ENCODE peak calls at places on chromosomes 3 and 15, in five cellular contexts. M, J, L, B and K are unnamed samples.

GRCh38 chr3:78632925-78633324 is 1134.9 kb downstream of the ROBO1 start:
- DNase-seq in M (no peak), J (no peak), L (no peak), B (no peak), K (no peak)

GRCh38 chr15:53834214-53834613 is 74.8 kb upstream of the WDR72 start:
- DNase-seq in J (no peak), L (no peak), M (no peak), B (no peak), K (no peak)

GRCh38 chr3:37400945-37401344 is 226.6 kb upstream of the LRRFIP2 start:
- DNase-seq in J (no peak), M (no peak), B (peak), L (no peak), K (no peak)

GRCh38 chr3:15498461-15499214 is 22.9 kb downstream of the COLQ start:
- DNase-seq in L (no peak), M (no peak), J (no peak), B (no peak), K (no peak)

GRCh38 chr3:154656496-154656895 is 226.5 kb upstream of the GPR149 start:
- DNase-seq in J (no peak), M (no peak), B (no peak), L (no peak), K (no peak)

GRCh38 chr3:72123908-72124441 is 339.0 kb upstream of the PROK2 start:
- DNase-seq in M (peak), B (peak), J (no peak), L (peak), K (peak)

GRCh38 chr3:130692455-130692854 is 54.2 kb downstream of the PIK3R4 start:
- DNase-seq in J (no peak), M (no peak), L (peak), B (no peak), K (no peak)

GRCh38 chr3:120678331-120678845 is 3.7 kb downstream of the HGD start:
- DNase-seq in L (no peak), M (peak), J (no peak), B (peak), K (no peak)

GRCh38 chr3:38474928-38475605 is 21.1 kb upstream of the EXOG start:
- DNase-seq in B (no peak), L (no peak), J (no peak), M (no peak), K (no peak)

GRCh38 chr3:188446014-188446413 is 292.1 kb downstream of the LPP start:
- DNase-seq in L (no peak), M (no peak), J (no peak), B (no peak), K (no peak)

GRCh38 chr15:69648215-69648614 is 195.6 kb downstream of the RPLP1 start:
- DNase-seq in J (no peak), L (no peak), B (peak), M (no peak), K (no peak)

GRCh38 chr3:15998896-15999295 is 175.6 kb upstream of the GALNT15 start:
- DNase-seq in J (no peak), M (no peak), B (no peak), L (no peak), K (no peak)

GRCh38 chr15:73717206-73717605 is 33.0 kb downstream of the CD276 start:
- DNase-seq in M (no peak), L (no peak), B (no peak), J (no peak), K (no peak)

GRCh38 chr3:19274576-19274975 is 126.3 kb downstream of the KCNH8 start:
- DNase-seq in B (no peak), M (no peak), J (no peak), L (no peak), K (no peak)

GRCh38 chr3:126261037-126261436 is 80.7 kb upstream of the ALDH1L1 start:
- DNase-seq in L (no peak), J (no peak), M (peak), B (peak), K (peak)

GRCh38 chr15:51350723-51351122 is 9.3 kb downstream of the GLDN start:
- DNase-seq in J (no peak), M (no peak), L (no peak), B (no peak), K (no peak)

GRCh38 chr3:49471856-49472495 is 1.9 kb downstream of the DAG1 start:
- DNase-seq in J (no peak), M (no peak), B (no peak), L (no peak), K (no peak)

GRCh38 chr3:109442531-109442930 is 105.2 kb upstream of the DPPA4 start:
- DNase-seq in L (no peak), B (no peak), J (no peak), M (no peak), K (no peak)

GRCh38 chr3:109440353-109440752 is 103.0 kb upstream of the DPPA4 start:
- DNase-seq in L (no peak), J (no peak), B (no peak), M (no peak), K (no peak)

DNA sequence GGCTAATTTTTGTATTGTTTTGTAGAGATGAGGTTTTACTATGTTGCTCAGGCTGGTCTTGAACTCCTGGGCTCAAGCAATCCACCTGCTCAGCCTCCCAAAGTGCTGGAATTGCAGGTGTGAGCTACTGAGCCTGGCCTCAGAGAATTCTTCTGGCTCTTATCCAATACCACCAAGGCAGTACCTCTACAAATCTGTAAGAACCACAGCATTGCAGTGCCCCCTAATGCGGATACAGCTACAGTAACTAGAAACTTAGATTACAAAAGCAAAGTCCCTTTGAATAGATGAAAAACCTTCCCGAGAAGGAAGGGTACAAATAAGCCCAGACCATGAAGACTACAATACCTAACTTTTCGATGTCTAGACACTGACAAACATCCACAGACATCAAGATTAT is 107.9 kb upstream of the DPPA4 start:
- DNase-seq in L (no peak), B (no peak), J (no peak), M (no peak), K (no peak)
- TF ChIP-seq CTCF in L (no peak), B (no peak), J (no peak), M (no peak), K (no peak)

GRCh38 chr15:67050522-67051087 is 14.8 kb upstream of the SMAD3 start:
- DNase-seq in L (no peak), M (no peak), J (no peak), B (no peak), K (no peak)
- H3K27ac ChIP-seq in L (no peak), M (peak), J (no peak), B (no peak), K (peak)

GRCh38 chr3:50806806-50807205 is 132.1 kb downstream of the DOCK3 start:
- DNase-seq in M (no peak), L (no peak), B (no peak), J (no peak), K (no peak)
- H3K4me3 ChIP-seq in M (no peak), L (no peak), B (no peak), J (no peak), K (no peak)

GRCh38 chr15:46502668-46503067 is 867.8 kb downstream of the SQOR start:
- DNase-seq in J (no peak), B (no peak), L (no peak), M (no peak), K (no peak)
- TF ChIP-seq CTCF in J (no peak), B (no peak), L (no peak), M (peak), K (peak)

GRCh38 chr3:61858054-61858453 is 296.7 kb downstream of the PTPRG start:
- DNase-seq in J (no peak), L (peak), B (peak), M (no peak), K (no peak)
- H3K27ac ChIP-seq in J (no peak), L (no peak), B (no peak), M (no peak), K (no peak)

GRCh38 chr3:12797124-12797891 is 828 bp downstream of the CAND2 start:
- DNase-seq in B (no peak), M (no peak), J (no peak), L (no peak), K (no peak)
- H3K4me3 ChIP-seq in B (peak), M (peak), J (peak), L (no peak), K (peak)

GRCh38 chr3:182904164-182904563 is 76.2 kb downstream of the DCUN1D1 start:
- DNase-seq in L (no peak), M (no peak), B (no peak), J (no peak), K (no peak)
- TF ChIP-seq CTCF in L (peak), M (no peak), B (no peak), J (no peak), K (no peak)